ENCODE peak calls at places on chromosomes 5 and 9, in five cellular contexts. F is NCI-H69, S is H1, A is HuH-7.5, E is T follicular helper cell. O is an unnamed sample.

GRCh38 chr9:15249042-15249818 is 57.8 kb downstream of the TTC39B start:
- DNase-seq in F (peak), S (no peak), A (no peak), E (no peak), O (no peak)

GRCh38 chr9:32706004-32706749 is 70.7 kb upstream of the TAF1L start:
- DNase-seq in F (no peak), S (no peak), A (no peak), E (no peak), O (no peak)

GRCh38 chr5:18483386-18483785 is 849.1 kb downstream of the TAF11L14 start:
- DNase-seq in F (no peak), S (no peak), A (no peak), E (no peak), O (no peak)

GRCh38 chr5:146703899-146704298 is 174.7 kb downstream of the PPP2R2B start:
- DNase-seq in F (no peak), S (no peak), A (no peak), E (no peak), O (no peak)

GRCh38 chr9:114501786-114502682 is 3.2 kb downstream of the WHRN start:
- DNase-seq in F (peak), S (no peak), A (peak), E (no peak), O (no peak)

GRCh38 chr5:167578977-167579700 is 712.3 kb upstream of the WWC1 start:
- DNase-seq in F (no peak), S (no peak), A (no peak), E (no peak), O (no peak)

GRCh38 chr9:136577941-136578619 is 32.2 kb upstream of the NOTCH1 start:
- DNase-seq in F (peak), S (no peak), A (no peak), E (no peak), O (no peak)

GRCh38 chr5:40401281-40401680 is 278.4 kb upstream of the PTGER4 start:
- DNase-seq in F (no peak), S (no peak), A (no peak), E (no peak), O (no peak)

GRCh38 chr9:124834586-124834985 is 18.7 kb upstream of the WDR38 start:
- DNase-seq in F (peak), S (no peak), A (no peak), E (no peak), O (no peak)

GRCh38 chr5:177355868-177356168 is 1.9 kb upstream of the RGS14 start:
- DNase-seq in F (no peak), S (no peak), A (no peak), E (no peak), O (no peak)

GRCh38 chr9:126219717-126220116 is 106.9 kb upstream of the MVB12B start:
- DNase-seq in F (no peak), S (no peak), A (no peak), E (no peak), O (no peak)

GRCh38 chr9:86485359-86485758 is 131.1 kb upstream of the TUT7 start:
- DNase-seq in F (no peak), S (no peak), A (no peak), E (no peak), O (no peak)

GRCh38 chr9:136952354-136952855 is 332 bp downstream of the LCN12 start:
- DNase-seq in F (no peak), S (no peak), A (no peak), E (no peak), O (no peak)

GRCh38 chr5:145531038-145531734 is 304.0 kb downstream of the PRELID2 start:
- DNase-seq in F (peak), S (no peak), A (no peak), E (no peak), O (no peak)

GRCh38 chr5:140310434-140310833 is 7.5 kb upstream of the PFDN1 start:
- DNase-seq in F (no peak), S (no peak), A (no peak), E (no peak), O (no peak)

GRCh38 chr5:160432188-160432587 is 10.5 kb downstream of the PTTG1 start:
- DNase-seq in F (no peak), S (no peak), A (no peak), E (no peak), O (no peak)

GRCh38 chr5:136522217-136522956 is 157.0 kb upstream of the TRPC7 start:
- DNase-seq in F (no peak), S (no peak), A (no peak), E (no peak), O (no peak)

GRCh38 chr5:150272531-150272930 is 17.0 kb downstream of the CAMK2A start:
- DNase-seq in F (peak), S (peak), A (no peak), E (no peak), O (peak)

GRCh38 chr5:64183956-64184355 is 18.3 kb downstream of the RNF180 start:
- DNase-seq in F (no peak), S (no peak), A (no peak), E (no peak), O (no peak)

GRCh38 chr5:2324788-2325187 is 426.7 kb downstream of the IRX2 start:
- DNase-seq in F (no peak), S (no peak), A (no peak), E (no peak), O (no peak)

GRCh38 chr5:132747693-132748440 is 641 bp downstream of the CCNI2 start:
- DNase-seq in F (no peak), S (no peak), A (no peak), E (peak), O (no peak)

GRCh38 chr5:141672071-141672855 is 9.8 kb downstream of the ARAP3 start:
- DNase-seq in F (no peak), S (no peak), A (no peak), E (no peak), O (no peak)

GRCh38 chr9:93684806-93685553 is 108.6 kb downstream of the PHF2 start:
- DNase-seq in F (peak), S (no peak), A (no peak), E (no peak), O (peak)

GRCh38 chr9:105052346-105052745 is 124.4 kb upstream of the ABCA1 start:
- DNase-seq in F (no peak), S (no peak), A (no peak), E (no peak), O (no peak)

GRCh38 chr5:156477196-156477595 is 150.2 kb downstream of the SGCD start:
- DNase-seq in F (no peak), S (no peak), A (no peak), E (no peak), O (no peak)

GRCh38 chr5:172491481-172491880 is 37.2 kb upstream of the SH3PXD2B start:
- DNase-seq in F (peak), S (no peak), A (no peak), E (no peak), O (no peak)

O was measured in Kasumi-1.